ENCODE peak calls at places on chromosomes 16 and 17, in four cellular contexts. H, Q, W and T are unnamed samples.

GRCh38 chr17:49201481-49201927 is 8.9 kb downstream of the GNGT2 start:
- DNase-seq in H (no peak), Q (no peak), W (peak; percentile 2), T (no peak)

GRCh38 chr17:57861000-57861736 is 11.3 kb upstream of the MRPS23 start:
- DNase-seq in H (peak; percentile 78), Q (peak; percentile 93), W (peak; percentile 64), T (peak; percentile 27)

GRCh38 chr16:89827383-89828198 is 684 bp upstream of the SPIRE2 start:
- DNase-seq in H (peak; percentile 40), Q (peak; percentile 65), W (peak; percentile 42), T (peak; percentile 39)

GRCh38 chr17:46766493-46767491 is 51.7 kb downstream of the WNT3 start:
- DNase-seq in H (no peak), Q (no peak), W (no peak), T (no peak)

GRCh38 chr17:42275527-42276358 is 448 bp downstream of the STAT5B start:
- DNase-seq in H (no peak), Q (no peak), W (peak; percentile 72), T (peak; percentile 90)

GRCh38 chr16:595942-596735 is 6.3 kb downstream of the RAB40C start:
- DNase-seq in H (no peak), Q (no peak), W (no peak), T (no peak)

GRCh38 chr16:21523411-21524067 is 75.8 kb upstream of the METTL9 start:
- DNase-seq in H (no peak), Q (peak; percentile 21), W (no peak), T (no peak)

GRCh38 chr16:75218256-75219076 is at the start of gene CTRB1:
- DNase-seq in H (no peak), Q (peak; percentile 51), W (no peak), T (no peak)

GRCh38 chr17:80063815-80064585 is 27.6 kb downstream of the CCDC40 start:
- DNase-seq in H (peak; percentile 93), Q (peak; percentile 77), W (peak; percentile 73), T (peak; percentile 18)

GRCh38 chr17:40810505-40810904 is 10.7 kb upstream of the KRT28 start:
- DNase-seq in H (peak; percentile 53), Q (no peak), W (no peak), T (no peak)

GRCh38 chr17:17001874-17002520 is 30.1 kb upstream of the TNFRSF13B start:
- DNase-seq in H (peak; percentile 88), Q (peak; percentile 65), W (peak; percentile 81), T (peak; percentile 86)

GRCh38 chr17:39622380-39623006 is 4.3 kb upstream of the PPP1R1B start:
- DNase-seq in H (peak; percentile 56), Q (no peak), W (no peak), T (no peak)

GRCh38 chr16:4380131-4381063 is 8.7 kb downstream of the VASN start:
- DNase-seq in H (no peak), Q (no peak), W (no peak), T (no peak)

GRCh38 chr16:20956319-20956718 is 55.7 kb downstream of the LYRM1 start:
- DNase-seq in H (no peak), Q (no peak), W (no peak), T (no peak)

GRCh38 chr17:63911041-63911635 is at the start of gene CSHL1:
- DNase-seq in H (no peak), Q (no peak), W (no peak), T (no peak)

GRCh38 chr17:78127240-78127887 is 1.2 kb downstream of the TMC6 start:
- DNase-seq in H (no peak), Q (peak; percentile 68), W (peak; percentile 76), T (peak; percentile 60)
- TF ChIP-seq POLR2A in H (no peak), Q (peak; percentile 21), W (peak; percentile 76), T (peak; percentile 40)

DNA sequence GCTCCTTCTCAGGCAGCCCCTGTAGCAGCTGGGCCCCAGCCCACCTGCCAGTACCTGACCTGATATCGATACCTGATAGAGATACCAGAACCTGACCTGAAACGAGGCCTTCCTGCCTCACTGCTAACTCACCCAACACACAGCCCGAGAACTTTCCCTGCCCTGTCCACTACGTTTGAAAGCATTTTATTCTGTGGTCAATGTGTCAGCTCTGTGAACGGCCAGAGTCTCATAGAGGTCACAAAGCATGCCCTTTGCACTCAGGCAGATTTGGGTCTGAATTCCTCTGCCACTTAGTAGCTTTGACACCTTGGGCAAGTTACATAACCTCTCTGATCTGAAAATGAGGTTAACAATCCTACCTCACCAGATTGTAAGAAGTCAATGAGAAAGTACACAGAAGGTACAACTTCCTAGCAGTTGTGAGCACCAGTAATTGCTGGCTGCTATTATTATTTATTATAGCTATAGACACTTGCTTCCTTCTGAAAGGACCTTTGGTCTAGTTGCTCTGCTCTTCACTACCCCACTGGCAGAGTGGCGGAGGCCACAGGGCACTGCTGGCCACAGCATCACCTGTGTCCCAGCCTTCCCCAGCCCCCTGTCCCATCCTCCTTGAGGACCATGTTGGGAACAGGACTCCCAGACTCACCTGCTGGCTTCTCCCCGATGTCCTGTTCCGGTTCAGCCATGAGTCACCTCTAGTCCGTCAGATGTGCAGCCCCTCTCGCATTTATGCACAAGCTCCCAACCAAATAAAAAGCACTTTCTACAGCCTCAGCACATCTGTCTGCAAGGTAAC is 895 bp downstream of the ANKRD40CL start:
- DNase-seq in H (no peak), Q (no peak), W (no peak), T (no peak)
- TF ChIP-seq POLR2A in H (no peak), Q (no peak), W (no peak), T (no peak)

DNA sequence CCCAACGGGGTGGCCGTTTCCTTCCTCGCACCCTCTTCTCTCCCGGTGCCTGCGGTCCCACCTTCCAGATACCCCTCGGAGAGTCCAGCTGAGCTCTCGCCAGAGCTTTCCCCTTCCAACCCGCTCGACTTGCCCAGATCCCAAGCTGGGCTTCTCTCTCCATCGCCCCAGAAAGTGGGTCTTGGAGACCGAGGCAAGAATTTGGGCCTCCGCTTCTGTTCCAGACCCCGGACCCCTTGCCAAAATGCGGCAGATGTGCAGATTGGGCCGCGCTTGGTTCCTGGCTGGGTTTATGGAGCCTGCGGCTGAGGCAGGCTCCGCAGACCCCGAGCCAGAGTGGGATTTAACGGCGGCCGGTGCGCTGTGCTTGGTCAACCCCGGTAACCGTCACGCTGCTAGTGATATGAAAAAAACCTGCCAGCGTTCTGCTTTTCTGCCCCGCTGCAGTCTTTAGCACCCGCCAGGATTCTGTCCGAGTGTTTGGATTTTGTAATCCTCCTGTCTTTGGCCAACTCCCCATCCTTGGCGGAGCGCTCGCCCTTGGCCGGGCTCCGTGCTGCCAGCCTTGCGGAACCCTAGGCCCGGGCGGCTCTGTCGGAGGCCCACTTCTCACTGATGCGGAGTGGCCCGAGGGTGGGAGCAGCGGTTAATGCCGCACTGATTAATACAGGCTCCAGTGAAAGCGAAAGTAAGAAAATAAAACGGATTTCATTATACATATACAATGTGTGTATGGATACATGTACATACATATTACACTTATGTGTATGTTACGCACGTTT is 754 bp upstream of the SLFN11 start:
- DNase-seq in H (peak; percentile 40), Q (peak; percentile 59), W (no peak), T (peak; percentile 62)
- TF ChIP-seq POLR2A in H (no peak), Q (no peak), W (no peak), T (no peak)

GRCh38 chr17:50934672-50935200 is 68.6 kb upstream of the TOB1 start:
- DNase-seq in H (no peak), Q (no peak), W (peak; percentile 73), T (peak; percentile 36)

GRCh38 chr17:50928662-50929061 is 62.5 kb upstream of the TOB1 start:
- DNase-seq in H (no peak), Q (no peak), W (no peak), T (no peak)

GRCh38 chr17:50934161-50934560 is 68.0 kb upstream of the TOB1 start:
- DNase-seq in H (no peak), Q (no peak), W (no peak), T (no peak)

GRCh38 chr17:50932584-50932901 is 66.4 kb upstream of the TOB1 start:
- DNase-seq in H (no peak), Q (no peak), W (no peak), T (no peak)

GRCh38 chr17:50931003-50931878 is 65.1 kb upstream of the TOB1 start:
- DNase-seq in H (no peak), Q (peak; percentile 88), W (peak; percentile 69), T (peak; percentile 88)
- TF ChIP-seq POLR2A in H (peak; percentile 30), Q (peak; percentile 84), W (no peak), T (no peak)

DNA sequence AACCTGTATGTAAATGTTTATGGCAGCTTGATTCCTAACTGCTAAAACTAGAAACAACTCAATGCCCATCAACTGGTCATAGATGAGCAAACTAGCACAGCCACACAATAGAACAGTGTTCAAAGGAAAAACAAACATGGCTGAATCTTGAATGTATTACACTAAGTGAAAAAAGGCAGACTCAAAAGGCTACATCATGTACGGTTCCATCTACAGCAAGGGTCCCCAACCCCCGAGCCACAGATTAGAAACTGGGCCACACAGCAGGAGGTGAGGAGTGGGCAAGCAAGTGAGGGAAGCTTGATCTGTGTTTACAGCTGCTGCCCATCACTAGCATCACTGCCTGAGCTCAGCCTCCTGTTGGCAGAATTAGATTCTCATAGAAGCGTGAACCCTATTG is 8.0 kb downstream of the CEP20 start:
- DNase-seq in H (no peak), Q (no peak), W (no peak), T (no peak)
- TF ChIP-seq POLR2A in H (no peak), Q (no peak), W (peak; percentile 29), T (no peak)

DNA sequence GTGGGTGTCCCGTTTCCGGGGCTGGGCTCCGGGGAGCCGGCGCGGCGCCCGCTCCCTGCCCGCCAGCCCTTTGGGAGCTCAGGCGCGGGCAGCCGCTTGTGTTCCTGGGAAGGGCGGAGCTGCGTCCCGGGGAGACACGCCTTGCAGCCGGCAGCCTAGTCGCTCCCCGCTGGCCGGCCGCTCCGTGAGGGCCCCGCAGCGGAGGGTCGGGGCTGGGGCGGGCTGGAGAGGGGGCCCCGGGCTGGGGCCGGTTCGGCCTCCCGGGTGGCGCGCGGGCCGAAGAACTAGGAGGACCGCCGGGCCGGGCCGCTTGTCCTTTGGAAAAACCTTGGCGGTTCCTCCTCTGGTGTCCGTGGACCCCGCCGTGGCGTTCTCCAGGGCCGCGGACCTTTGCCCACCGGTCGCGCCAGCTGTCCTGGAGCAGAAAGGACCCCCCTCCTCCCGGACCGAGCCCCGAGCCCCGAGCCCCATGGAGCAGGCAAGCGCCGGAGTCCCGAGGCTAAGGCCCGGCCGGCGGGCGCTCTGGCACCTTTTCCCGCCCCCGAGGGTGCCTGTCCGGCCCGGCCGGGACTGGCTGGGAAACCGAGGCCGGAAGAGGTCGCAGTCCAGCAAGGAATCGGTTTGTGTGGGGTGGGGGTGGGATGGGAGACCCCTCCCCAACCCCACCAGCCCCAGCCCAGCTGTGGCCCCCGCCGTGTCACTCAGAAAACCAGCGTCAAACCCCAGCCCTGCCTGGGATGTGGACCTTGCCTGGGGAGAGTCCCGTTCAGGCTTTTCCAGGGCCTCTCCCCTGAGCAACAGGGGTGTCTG is 6.8 kb upstream of the TBC1D3B start:
- DNase-seq in H (peak; percentile 68), Q (peak; percentile 41), W (peak; percentile 23), T (peak; percentile 57)
- TF ChIP-seq POLR2A in H (peak; percentile 39), Q (peak; percentile 37), W (no peak), T (no peak)

GRCh38 chr17:83089322-83090156 is 10.1 kb downstream of the METRNL start:
- DNase-seq in H (no peak), Q (no peak), W (no peak), T (no peak)
- TF ChIP-seq POLR2A in H (no peak), Q (no peak), W (no peak), T (no peak)